ENCODE peak calls at places on chromosomes 5 and 9, in nine cellular contexts. Z is GF-D8; K is activated CD8-positive, alpha-beta memory T cell treated with anti-CD3 and anti-CD28 coated beads for 4 hours; D is NCI-H510A treated with DMSO at 0.1 percent for 48 hours; A is amniotic stem cell; J is Calu3; N is activated T-cell treated with anti-CD3 and anti-CD28 coated beads, Interleukin-2, amount 50 U/mL, for 1 hour; G is iPS-NIHi11; Y is Peyer's patch. M is an unnamed sample.

GRCh38 chr5:17374157-17374556 is 123.9 kb upstream of the TAF11L2 start:
- DNase-seq in A (no peak), D (no peak), Z (no peak), J (no peak), K (no peak), N (no peak), Y (no peak), G (no peak), M (no peak)

GRCh38 chr9:14749738-14750137 is 27.2 kb upstream of the CER1 start:
- DNase-seq in N (no peak), D (no peak), Z (no peak), A (no peak), J (no peak), Y (no peak), K (no peak), G (no peak), M (no peak)

GRCh38 chr9:73667749-73668148 is 516.1 kb downstream of the ANXA1 start:
- DNase-seq in A (peak; percentile 1), N (no peak), G (peak; percentile 6), Y (no peak), D (no peak), J (peak; percentile 7), Z (no peak), K (no peak), M (no peak)

GRCh38 chr9:113621309-113621791 is 157.8 kb downstream of the RGS3 start:
- DNase-seq in Y (peak; percentile 48), D (no peak), J (no peak), K (no peak), G (peak; percentile 60), Z (no peak), A (peak; percentile 89), N (no peak), M (peak; percentile 73)

GRCh38 chr9:23669776-23670175 is 156.3 kb downstream of the ELAVL2 start:
- DNase-seq in Y (no peak), J (no peak), N (no peak), K (no peak), Z (no peak), G (no peak), A (no peak), D (no peak), M (no peak)

GRCh38 chr5:94389515-94389899 is 228.9 kb downstream of the KIAA0825 start:
- DNase-seq in G (no peak), A (no peak), D (no peak), Z (no peak), K (no peak), Y (no peak), N (no peak), J (no peak), M (no peak)

GRCh38 chr9:127058645-127059021 is 63.8 kb downstream of the ANGPTL2 start:
- DNase-seq in J (no peak), N (no peak), A (no peak), Z (no peak), Y (no peak), K (no peak), G (no peak), D (no peak), M (no peak)

GRCh38 chr9:136764301-136764891 is at the start of gene LCN15:
- DNase-seq in N (no peak), A (no peak), Y (no peak), D (peak; percentile 73), Z (no peak), G (no peak), K (no peak), J (no peak), M (no peak)

GRCh38 chr5:69075522-69076169 is 18.2 kb upstream of the SLC30A5 start:
- DNase-seq in D (no peak), K (no peak), Z (no peak), A (no peak), G (no peak), N (no peak), Y (peak; percentile 50), J (peak; percentile 28), M (no peak)

GRCh38 chr5:40929049-40929448 is 19.8 kb downstream of the C7 start:
- DNase-seq in D (no peak), G (no peak), Y (no peak), A (no peak), K (no peak), J (no peak), Z (no peak), N (no peak), M (no peak)

GRCh38 chr5:150464554-150465012 is 15.0 kb upstream of the RPS14 start:
- DNase-seq in Y (no peak), G (no peak), D (no peak), A (no peak), N (no peak), J (no peak), K (no peak), Z (no peak), M (no peak)

M was measured in AG04450.